ENCODE peak calls at places on chromosome 12, in seven cellular contexts. D, U, W, C, I, T and Z are unnamed samples.

GRCh38 chr12:54125950-54126695 is 62.7 kb downstream of the SMUG1 start:
- DNase-seq in I (peak; percentile 64), W (peak; percentile 23), C (no peak), U (no peak), D (peak; percentile 51), T (peak; percentile 52), Z (no peak)

GRCh38 chr12:13093191-13093849 is 10.1 kb downstream of the GSG1 start:
- DNase-seq in U (no peak), W (peak; percentile 70), T (peak; percentile 50), I (peak; percentile 38), D (peak; percentile 60), C (no peak), Z (no peak)

GRCh38 chr12:178715-179109 is 35.2 kb downstream of the SLC6A12 start:
- DNase-seq in W (no peak), I (no peak), D (no peak), T (no peak), C (no peak), U (no peak), Z (peak; percentile 17)

GRCh38 chr12:4272014-4272975 is 1.3 kb upstream of the CCND2 start:
- DNase-seq in C (peak; percentile 96), D (peak; percentile 57), T (no peak), W (no peak), U (peak; percentile 78), I (peak; percentile 87), Z (peak; percentile 93)

GRCh38 chr12:48903363-48903981 is 21.8 kb downstream of the FKBP11 start:
- DNase-seq in U (no peak), C (no peak), T (peak; percentile 29), I (no peak), W (no peak), D (no peak), Z (no peak)

GRCh38 chr12:76890407-76891143 is 11.8 kb upstream of the CSRP2 start:
- DNase-seq in D (no peak), U (no peak), C (peak; percentile 66), T (no peak), W (no peak), I (no peak), Z (no peak)

GRCh38 chr12:68259318-68259940 is 6.0 kb upstream of the IL22 start:
- DNase-seq in C (no peak), T (peak; percentile 68), U (no peak), I (no peak), D (no peak), W (peak; percentile 90), Z (no peak)

GRCh38 chr12:95435355-95435754 is 38.6 kb upstream of the METAP2 start:
- DNase-seq in T (no peak), I (no peak), W (no peak), D (no peak), C (no peak), U (no peak), Z (no peak)

GRCh38 chr12:11545438-11546330 is 103.8 kb upstream of the ETV6 start:
- DNase-seq in I (peak; percentile 70), D (no peak), U (no peak), W (peak; percentile 16), T (no peak), C (peak; percentile 46), Z (peak; percentile 58)

GRCh38 chr12:65787056-65787855 is 37.0 kb upstream of the HMGA2 start:
- DNase-seq in W (no peak), D (no peak), T (no peak), U (no peak), I (no peak), C (no peak), Z (no peak)

GRCh38 chr12:116880817-116881324 is 370 bp downstream of the HRK start:
- DNase-seq in C (peak; percentile 90), U (peak; percentile 33), T (peak; percentile 32), D (peak; percentile 72), I (peak; percentile 92), W (peak; percentile 56), Z (peak; percentile 79)

GRCh38 chr12:106541201-106541600 is 41.6 kb upstream of the RFX4 start:
- DNase-seq in U (no peak), C (no peak), W (no peak), D (no peak), T (no peak), I (no peak), Z (no peak)

GRCh38 chr12:54147186-54147585 is 41.6 kb downstream of the SMUG1 start:
- DNase-seq in T (peak; percentile 51), W (no peak), D (peak; percentile 15), I (no peak), C (no peak), U (no peak), Z (no peak)

GRCh38 chr12:12645485-12645884 is 33.8 kb downstream of the CREBL2 start:
- DNase-seq in T (peak; percentile 43), W (peak; percentile 46), U (no peak), C (peak; percentile 63), I (no peak), D (peak; percentile 6), Z (peak; percentile 60)

GRCh38 chr12:50025187-50026059 is at the start of gene RACGAP1:
- DNase-seq in I (peak; percentile 99), T (peak; percentile 96), U (peak; percentile 97), D (peak; percentile 99), C (peak; percentile 99), W (peak; percentile 99), Z (peak; percentile 99)

GRCh38 chr12:26122681-26123481 is 2.0 kb downstream of the BHLHE41 start:
- DNase-seq in U (peak; percentile 37), D (peak; percentile 65), W (peak; percentile 79), C (peak; percentile 70), T (peak; percentile 83), I (peak; percentile 88), Z (no peak)

GRCh38 chr12:75208851-75209781 is 523 bp downstream of the KCNC2 start:
- DNase-seq in D (peak; percentile 28), C (peak; percentile 37), W (peak; percentile 25), T (peak; percentile 10), I (peak; percentile 91), U (no peak), Z (peak; percentile 82)

GRCh38 chr12:113422030-113422900 is at the start of gene SDSL:
- DNase-seq in W (peak; percentile 94), I (peak; percentile 98), U (peak; percentile 69), D (no peak), C (peak; percentile 94), T (peak; percentile 71), Z (peak; percentile 81)

GRCh38 chr12:24363177-24363754 is 413.8 kb upstream of the SOX5 start:
- DNase-seq in I (no peak), C (peak; percentile 8), T (no peak), D (peak; percentile 23), W (no peak), U (no peak), Z (no peak)

GRCh38 chr12:101927042-101927441 is 49.7 kb downstream of the DRAM1 start:
- DNase-seq in C (no peak), W (peak; percentile 27), I (no peak), D (no peak), U (no peak), T (peak; percentile 84), Z (no peak)

GRCh38 chr12:25933001-25933400 is 25.5 kb upstream of the RASSF8 start:
- DNase-seq in U (no peak), D (peak; percentile 44), I (no peak), W (no peak), T (no peak), C (no peak), Z (no peak)

GRCh38 chr12:108734200-108734906 is 3.0 kb upstream of the CORO1C start:
- DNase-seq in C (no peak), T (peak; percentile 89), D (no peak), I (peak; percentile 83), W (peak; percentile 95), U (no peak), Z (peak; percentile 37)

GRCh38 chr12:64400041-64400440 is 4.2 kb upstream of the XPOT start:
- DNase-seq in U (no peak), C (no peak), T (peak; percentile 25), I (no peak), D (no peak), W (peak; percentile 63), Z (peak; percentile 30)

GRCh38 chr12:48193623-48194022 is 9.5 kb downstream of the OR10AD1 start:
- DNase-seq in I (peak; percentile 61), D (no peak), W (no peak), C (no peak), U (no peak), T (no peak), Z (no peak)

GRCh38 chr12:67425394-67425793 is 156.2 kb downstream of the CAND1 start:
- DNase-seq in U (no peak), I (no peak), D (no peak), C (no peak), W (no peak), T (no peak), Z (no peak)

GRCh38 chr12:119369907-119370546 is 35.5 kb downstream of the CCDC60 start:
- DNase-seq in D (no peak), T (no peak), W (no peak), I (no peak), C (no peak), U (no peak), Z (no peak)

GRCh38 chr12:6471992-6472366 is 1.5 kb upstream of the VAMP1 start:
- DNase-seq in W (no peak), T (peak; percentile 43), C (no peak), D (no peak), U (no peak), I (no peak), Z (no peak)

GRCh38 chr12:122106891-122107660 is 28.5 kb downstream of the MLXIP start:
- DNase-seq in I (peak; percentile 84), D (no peak), W (peak; percentile 68), C (no peak), T (peak; percentile 68), U (no peak), Z (no peak)

GRCh38 chr12:56274299-56274698 is 7.6 kb downstream of the COQ10A start:
- DNase-seq in D (no peak), W (no peak), T (no peak), U (no peak), I (no peak), C (no peak), Z (no peak)